ENCODE peak calls at places on chromosomes 12 and 14, in nine cellular contexts. B is progenitor cell of endocrine pancreas, Y is H1, N is fibroblast of mammary gland, D is foreskin keratinocyte, K is WTC11, M is GM10248, Q is A549, C is AG09309. H is an unnamed sample.

GRCh38 chr12:68106660-68107059 is 52.9 kb downstream of the IFNG start:
- DNase-seq in B (no peak), Y (no peak), N (no peak), D (no peak), K (no peak), M (no peak), Q (no peak), C (no peak), H (no peak)

GRCh38 chr14:34257505-34257904 is 204.5 kb downstream of the SPTSSA start:
- DNase-seq in B (no peak), Y (no peak), N (no peak), D (peak), K (no peak), M (no peak), Q (no peak), C (no peak), H (no peak)

GRCh38 chr14:73771848-73772705 is 57.9 kb upstream of the PNMA1 start:
- DNase-seq in B (no peak), Y (peak), N (peak), D (peak), K (peak), M (peak), Q (no peak), C (no peak), H (no peak)

GRCh38 chr12:87870493-87870892 is 158.7 kb downstream of the C12orf50 start:
- DNase-seq in B (no peak), Y (no peak), N (no peak), D (no peak), K (no peak), M (no peak), Q (no peak), C (no peak), H (no peak)

GRCh38 chr14:57982802-57983201 is 116.9 kb upstream of the SLC35F4 start:
- DNase-seq in B (no peak), Y (no peak), N (no peak), D (no peak), K (peak), M (no peak), Q (no peak), C (no peak), H (no peak)

GRCh38 chr12:80655751-80656150 is 51.7 kb upstream of the MYF6 start:
- DNase-seq in B (no peak), Y (no peak), N (peak), D (no peak), K (no peak), M (no peak), Q (no peak), C (no peak), H (no peak)

GRCh38 chr12:40583743-40584142 is 108.5 kb upstream of the CNTN1 start:
- DNase-seq in B (no peak), Y (no peak), N (no peak), D (no peak), K (no peak), M (no peak), Q (no peak), C (no peak), H (no peak)

GRCh38 chr12:34126239-34126641 is 103.9 kb downstream of the ALG10 start:
- DNase-seq in B (no peak), Y (no peak), N (no peak), D (no peak), K (no peak), M (no peak), Q (no peak), C (no peak), H (no peak)

GRCh38 chr12:50156641-50157040 is 10.5 kb downstream of the CERS5 start:
- DNase-seq in B (no peak), Y (no peak), N (no peak), D (no peak), K (no peak), M (no peak), Q (no peak), C (no peak), H (no peak)

GRCh38 chr14:65019944-65020566 is 33.4 kb downstream of the FNTB start:
- DNase-seq in B (peak), Y (no peak), N (peak), D (no peak), K (no peak), M (peak), Q (peak), C (peak), H (no peak)

GRCh38 chr14:106417224-106418049 is 891.1 kb downstream of the TMEM121 start:
- DNase-seq in B (no peak), Y (peak), N (peak), D (no peak), K (peak), M (peak), Q (peak), C (no peak), H (no peak)

GRCh38 chr14:42629553-42629952 is 1022.9 kb downstream of the LRFN5 start:
- DNase-seq in B (no peak), Y (no peak), N (no peak), D (no peak), K (no peak), M (no peak), Q (no peak), C (no peak), H (no peak)

GRCh38 chr12:127342861-127343260 is 924.1 kb upstream of the TMEM132C start:
- DNase-seq in B (no peak), Y (no peak), N (peak), D (no peak), K (no peak), M (no peak), Q (no peak), C (peak), H (no peak)

GRCh38 chr12:122871851-122872785 is 23.8 kb downstream of the VPS37B start:
- DNase-seq in B (no peak), Y (peak), N (peak), D (peak), K (peak), M (peak), Q (peak), C (no peak), H (no peak)

GRCh38 chr12:50419112-50419909 is 18.6 kb downstream of the LARP4 start:
- DNase-seq in B (no peak), Y (no peak), N (no peak), D (no peak), K (no peak), M (no peak), Q (peak), C (no peak), H (no peak)

GRCh38 chr14:30299915-30300314 is 259.0 kb upstream of the G2E3 start:
- DNase-seq in B (no peak), Y (no peak), N (no peak), D (no peak), K (no peak), M (no peak), Q (no peak), C (no peak), H (no peak)

GRCh38 chr12:103880299-103881142 is 39.5 kb upstream of the NT5DC3 start:
- DNase-seq in B (no peak), Y (no peak), N (no peak), D (peak), K (no peak), M (peak), Q (peak), C (no peak), H (no peak)

GRCh38 chr12:3215410-3215975 is 138.3 kb downstream of the TSPAN9 start:
- DNase-seq in B (no peak), Y (no peak), N (no peak), D (no peak), K (no peak), M (no peak), Q (no peak), C (no peak), H (no peak)

GRCh38 chr12:29582677-29583076 is 85.2 kb upstream of the OVCH1 start:
- DNase-seq in B (no peak), Y (no peak), N (no peak), D (no peak), K (no peak), M (no peak), Q (no peak), C (no peak), H (no peak)

GRCh38 chr14:69471916-69472315 is 12.6 kb upstream of the PLEKHD1 start:
- DNase-seq in B (no peak), Y (no peak), N (no peak), D (no peak), K (no peak), M (no peak), Q (no peak), C (no peak), H (no peak)

GRCh38 chr14:69471436-69471835 is 13.1 kb upstream of the PLEKHD1 start:
- DNase-seq in B (no peak), Y (no peak), N (no peak), D (no peak), K (no peak), M (no peak), Q (no peak), C (no peak), H (no peak)

GRCh38 chr14:69479696-69480095 is 4.8 kb upstream of the PLEKHD1 start:
- DNase-seq in B (no peak), Y (no peak), N (no peak), D (no peak), K (no peak), M (no peak), Q (no peak), C (no peak), H (no peak)

GRCh38 chr14:69473271-69473670 is 11.3 kb upstream of the PLEKHD1 start:
- DNase-seq in B (no peak), Y (no peak), N (no peak), D (no peak), K (no peak), M (no peak), Q (no peak), C (no peak), H (no peak)

DNA sequence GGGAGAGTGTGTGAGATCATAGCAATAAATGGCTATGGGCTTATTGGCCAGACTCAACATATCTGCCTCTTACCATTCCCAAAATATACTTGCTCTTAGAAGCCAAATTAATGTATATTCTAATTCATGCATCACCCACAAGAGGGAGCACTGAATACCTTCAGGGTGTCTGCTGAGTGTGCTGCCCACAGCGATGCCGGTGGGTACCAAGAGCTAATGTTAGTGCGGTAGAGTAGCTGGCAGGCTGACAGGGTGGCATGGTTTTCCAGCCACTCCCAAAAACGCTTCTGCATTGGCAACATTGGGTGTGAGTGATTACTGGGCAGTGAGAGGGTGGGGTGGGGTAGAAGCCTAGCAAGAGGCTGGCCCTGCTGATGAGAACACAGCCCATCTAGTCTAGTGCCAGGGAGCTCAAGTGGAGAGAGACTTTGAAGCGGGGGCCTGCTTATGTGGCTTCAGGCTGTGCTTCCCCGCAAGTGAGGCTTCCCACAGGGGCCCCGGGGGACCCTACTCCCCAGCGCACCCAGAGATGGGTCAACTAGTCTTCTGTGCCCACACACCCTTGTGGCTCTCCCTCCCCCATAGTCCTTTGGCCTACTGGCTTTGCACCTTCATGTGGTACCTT is 9.2 kb upstream of the PLEKHD1 start:
- DNase-seq in B (no peak), Y (no peak), N (peak), D (no peak), K (no peak), M (peak), Q (peak), C (no peak), H (no peak)
- TF ChIP-seq CTCF in B (peak), Y (peak), N (peak), D (peak), K (no peak), M (peak), Q (peak), C (peak), H (peak)

GRCh38 chr12:53048033-53048779 is 1.7 kb upstream of the TNS2 start:
- DNase-seq in B (no peak), Y (no peak), N (no peak), D (no peak), K (no peak), M (no peak), Q (peak), C (no peak), H (peak)
- TF ChIP-seq CTCF in B (no peak), Y (no peak), N (no peak), D (peak), K (no peak), M (no peak), Q (peak), C (no peak), H (no peak)

GRCh38 chr12:56099787-56100186 is 4.6 kb upstream of the PA2G4 start:
- DNase-seq in B (no peak), Y (no peak), N (no peak), D (no peak), K (no peak), M (no peak), Q (no peak), C (no peak), H (no peak)
- TF ChIP-seq CTCF in B (no peak), Y (no peak), N (no peak), D (no peak), K (no peak), M (no peak), Q (no peak), C (no peak), H (no peak)

GRCh38 chr12:15584366-15585041 is 204.7 kb downstream of the EPS8 start:
- DNase-seq in B (no peak), Y (no peak), N (peak), D (peak), K (no peak), M (peak), Q (peak), C (peak), H (no peak)
- TF ChIP-seq CTCF in B (peak), Y (no peak), N (peak), D (peak), K (peak), M (peak), Q (peak), C (peak), H (peak)

H was measured in type B pancreatic cell.